ENCODE peak calls at places on chromosomes 5 and 9, in four cellular contexts. E is K562, S is adrenal gland, T is tibial nerve. Y is an unnamed sample. For H3K27me3, the result is how much of the 10 kb centered on the place peaks cover.

GRCh38 chr5:142816577-142816976 is 46.4 kb downstream of the ARHGAP26 start:
- DNase-seq in E (no peak), S (peak), T (peak), Y (no peak)

GRCh38 chr5:98110791-98111190 is 662.7 kb upstream of the RGMB start:
- DNase-seq in E (no peak), S (no peak), T (no peak), Y (no peak)

GRCh38 chr5:65307088-65307487 is 174.6 kb downstream of the ADAMTS6 start:
- DNase-seq in E (no peak), S (no peak), T (no peak), Y (no peak)

GRCh38 chr9:68979538-68980314 is 34.2 kb downstream of the PRKACG start:
- DNase-seq in E (no peak), S (no peak), T (no peak), Y (no peak)

GRCh38 chr9:103530934-103531333 is 535.8 kb downstream of the CYLC2 start:
- DNase-seq in E (no peak), S (no peak), T (no peak), Y (no peak)

GRCh38 chr5:36304095-36304494 is 2.4 kb upstream of the RANBP3L start:
- DNase-seq in E (no peak), S (peak), T (no peak), Y (no peak)

GRCh38 chr9:114775121-114775520 is 30.7 kb downstream of the TNFSF15 start:
- DNase-seq in E (no peak), S (no peak), T (no peak), Y (no peak)

GRCh38 chr5:78182838-78183237 is 111.7 kb downstream of the AP3B1 start:
- DNase-seq in E (peak), S (no peak), T (no peak), Y (no peak)

GRCh38 chr5:122351416-122352157 is 39.5 kb downstream of the SNCAIP start:
- DNase-seq in E (no peak), S (no peak), T (no peak), Y (no peak)

GRCh38 chr5:175162036-175162435 is 281.9 kb downstream of the DRD1 start:
- DNase-seq in E (no peak), S (no peak), T (no peak), Y (no peak)
- H3K27me3 ChIP-seq in E (under half), S (under half), T (under half), Y (under half)

DNA sequence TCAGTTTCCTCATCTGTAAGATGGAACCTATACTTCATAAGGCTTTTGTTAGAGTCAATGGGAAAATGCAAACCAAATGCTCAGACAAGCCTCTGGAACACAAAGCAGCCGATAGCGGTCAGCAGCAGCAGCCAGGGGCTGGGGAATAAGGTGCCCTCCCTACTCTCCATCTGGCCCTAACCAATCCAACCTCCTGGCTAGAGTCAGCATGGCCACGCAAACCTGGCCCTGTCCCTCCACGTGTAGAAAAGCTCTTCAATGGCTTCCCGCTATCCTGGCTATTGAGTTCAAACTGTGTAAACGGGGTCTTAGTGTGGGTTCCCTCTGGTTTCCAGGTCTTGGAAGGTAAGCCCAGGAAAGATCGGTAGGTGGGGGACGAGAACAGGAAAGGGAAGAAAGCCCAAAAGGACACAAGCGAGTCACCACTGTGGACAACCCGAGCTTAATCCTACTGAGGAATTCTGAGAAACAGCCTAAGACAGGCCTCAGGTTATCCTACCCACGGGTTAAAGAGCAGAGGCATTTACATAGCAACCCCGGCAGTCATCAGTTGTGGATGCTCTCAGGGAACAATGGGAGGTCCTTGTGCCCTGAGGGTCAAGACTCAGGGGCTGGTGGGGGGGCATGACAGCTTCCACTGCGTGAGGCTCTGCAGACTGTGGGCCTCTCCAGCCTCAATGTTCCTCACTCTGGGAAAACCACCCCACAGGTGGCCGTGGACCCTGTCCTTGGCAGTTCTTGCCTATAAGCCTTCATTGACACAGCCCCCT is 30.9 kb downstream of the FABP6 start:
- DNase-seq in E (no peak), S (no peak), T (no peak), Y (no peak)
- H3K27ac ChIP-seq in E (no peak), S (no peak), T (no peak), Y (no peak)

DNA sequence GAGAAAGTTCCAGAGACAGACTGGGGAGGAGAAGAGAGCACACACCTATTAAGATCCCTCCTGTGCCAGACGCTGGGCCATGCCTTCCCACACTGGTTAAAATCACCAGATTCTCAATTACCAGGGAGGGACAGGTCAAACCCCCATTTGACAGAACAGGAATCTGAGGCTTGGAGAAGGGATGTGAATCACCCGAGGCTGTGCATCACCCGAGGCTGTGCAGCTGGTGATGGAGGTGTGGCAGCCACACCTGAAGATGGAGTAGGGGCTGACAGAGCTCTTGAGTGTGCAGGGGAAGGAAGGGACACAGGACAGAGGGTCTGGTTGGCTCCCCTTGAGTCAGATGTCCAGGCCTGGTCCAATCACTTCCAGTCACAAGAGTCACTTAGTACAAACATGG is 70.6 kb downstream of the LMX1B start:
- DNase-seq in E (no peak), S (no peak), T (no peak), Y (no peak)
- TF ChIP-seq POLR2A in E (no peak), S (no peak), T (no peak), Y (no peak)

DNA sequence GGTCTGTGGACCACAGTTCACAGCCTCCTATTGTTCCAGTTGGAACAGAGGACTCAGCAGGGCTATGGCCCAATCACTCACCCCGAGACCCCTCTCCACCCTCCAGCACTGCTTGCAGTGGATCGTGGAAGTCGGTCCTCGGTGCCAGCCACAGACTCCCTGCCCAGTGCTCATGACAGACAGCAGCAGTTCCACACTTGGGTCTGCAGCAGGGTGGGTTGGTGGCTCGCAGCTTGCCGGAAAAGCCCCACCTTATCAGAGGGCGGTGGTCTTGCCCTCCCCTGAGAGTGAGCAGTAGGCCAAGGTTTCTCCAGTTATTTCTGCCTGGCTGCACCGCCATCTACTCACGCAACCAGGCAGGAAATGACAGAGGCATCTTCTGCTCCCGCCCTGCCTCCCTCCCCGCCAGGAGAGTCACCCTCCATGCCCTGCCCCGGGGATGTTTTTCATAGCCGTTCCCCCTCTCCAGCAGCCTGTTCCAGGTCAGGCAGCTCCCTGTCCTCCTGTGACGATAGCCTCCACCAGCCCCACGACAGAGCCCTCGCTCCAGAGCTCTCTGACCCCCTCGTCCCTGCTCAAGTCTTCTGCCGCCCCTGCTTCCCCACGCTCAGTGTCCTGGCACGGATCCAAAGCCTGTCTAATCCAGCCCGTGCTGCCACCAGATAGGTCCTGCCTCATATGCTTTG is 34.5 kb downstream of the UNC5A start:
- DNase-seq in E (no peak), S (peak), T (no peak), Y (no peak)
- H3K27me3 ChIP-seq in E (half or more), S (under half), T (under half), Y (under half)

DNA sequence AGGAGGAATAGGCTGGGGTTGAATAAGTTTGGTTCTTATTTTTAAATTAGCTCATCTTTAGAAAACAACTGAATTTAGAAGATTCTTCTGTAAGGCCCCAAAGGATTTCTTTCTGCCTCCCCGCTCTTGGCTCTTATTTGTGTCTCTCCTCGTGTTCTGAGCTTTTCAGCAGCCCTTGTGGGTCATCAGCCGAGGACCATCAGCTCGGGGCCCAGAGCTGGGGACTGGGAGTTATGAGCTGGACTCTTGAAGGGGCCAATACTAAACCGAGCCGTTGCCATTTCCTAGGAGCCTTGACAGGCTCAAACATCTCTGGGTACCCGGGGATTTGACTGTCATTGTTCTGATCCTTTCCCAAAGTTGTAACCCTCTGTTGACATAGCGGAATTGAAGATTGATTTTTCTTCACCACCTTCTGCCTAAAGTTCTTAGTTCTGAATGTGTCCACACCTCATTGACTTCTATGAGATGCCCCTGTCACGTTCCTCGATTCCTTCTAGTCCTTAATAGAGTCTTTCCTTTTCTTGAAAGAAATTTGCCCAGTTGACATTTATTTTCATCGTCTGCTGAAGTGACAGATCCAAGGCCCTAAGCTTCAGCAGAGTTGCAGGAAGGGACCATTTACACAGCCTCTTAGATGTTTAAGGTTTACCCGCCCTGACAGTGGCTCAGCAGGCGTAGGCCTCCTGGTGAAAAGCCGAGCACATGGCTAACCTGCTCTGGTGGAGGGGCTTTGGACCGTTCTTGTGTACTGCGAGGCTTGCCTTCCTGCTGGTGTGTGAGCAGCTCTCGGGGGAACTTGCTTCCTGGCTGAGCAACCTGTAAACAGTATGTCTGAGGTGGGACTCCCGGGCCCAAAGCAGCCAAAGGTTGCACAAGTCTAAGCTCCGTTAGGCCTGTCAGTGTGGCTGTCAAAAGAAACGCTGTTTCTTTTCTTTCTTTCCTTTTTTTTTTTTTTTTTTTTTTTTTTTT is 24.0 kb downstream of the ABL1 start:
- DNase-seq in E (no peak), S (no peak), T (no peak), Y (no peak)
- H3K27ac ChIP-seq in E (no peak), S (no peak), T (peak), Y (peak)

GRCh38 chr5:95899040-95899439 is 62.6 kb downstream of the ELL2 start:
- DNase-seq in E (no peak), S (no peak), T (no peak), Y (no peak)
- TF ChIP-seq POLR2A in E (no peak), S (no peak), T (no peak), Y (no peak)

GRCh38 chr9:130498298-130498917 is 53.6 kb downstream of the ASS1 start:
- DNase-seq in E (peak), S (peak), T (no peak), Y (no peak)

GRCh38 chr9:130499804-130500263 is 55.1 kb downstream of the ASS1 start:
- DNase-seq in E (no peak), S (peak), T (no peak), Y (peak)

GRCh38 chr9:130501645-130502044 is 56.9 kb downstream of the ASS1 start:
- DNase-seq in E (peak), S (no peak), T (no peak), Y (no peak)

GRCh38 chr9:130498918-130499698 is 54.3 kb downstream of the ASS1 start:
- DNase-seq in E (no peak), S (peak), T (no peak), Y (no peak)

DNA sequence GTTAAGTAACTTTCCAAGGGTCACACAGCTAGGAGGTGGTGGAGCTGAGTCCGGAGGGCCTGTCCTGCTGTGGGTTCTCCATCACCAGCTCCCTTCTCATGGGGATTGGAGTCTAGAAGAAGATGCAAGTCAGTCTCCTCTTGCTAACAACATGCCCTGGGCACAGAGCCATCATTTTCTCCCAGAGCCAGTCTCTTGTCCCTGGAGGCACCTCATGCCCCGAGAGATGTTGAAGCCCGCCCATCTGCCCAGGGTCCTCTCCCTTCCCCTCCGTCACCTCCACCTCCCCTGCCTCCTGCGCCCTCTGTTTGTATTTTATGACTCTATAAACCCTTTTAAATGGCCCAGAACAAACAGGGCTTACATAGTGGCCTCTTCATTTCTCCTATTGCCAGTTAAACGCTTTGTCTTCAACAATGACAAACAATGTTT is 55.6 kb downstream of the ASS1 start:
- DNase-seq in E (no peak), S (peak), T (no peak), Y (peak)
- H3K27me3 ChIP-seq in E (under half), S (under half), T (under half), Y (under half)

DNA sequence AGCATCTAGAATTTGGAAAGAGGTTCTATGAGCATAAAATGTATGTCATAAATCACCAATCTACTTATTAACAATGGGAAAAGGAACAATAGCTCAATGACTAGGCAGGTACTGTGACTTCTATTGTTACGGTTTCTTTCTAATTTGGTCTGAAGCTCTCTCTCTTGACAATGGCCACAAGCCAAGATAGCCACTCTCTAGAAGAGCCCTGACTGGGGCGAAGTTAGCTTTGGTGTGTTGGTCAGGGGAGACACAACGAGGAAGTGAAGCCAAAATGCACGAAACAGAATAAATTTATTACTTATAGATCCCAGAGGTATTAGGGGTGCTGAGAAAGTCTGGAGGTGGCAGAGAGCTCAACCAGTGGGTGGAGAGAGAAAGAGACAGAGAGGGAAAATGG is 9.4 kb upstream of the RAD23B start:
- DNase-seq in E (no peak), S (no peak), T (no peak), Y (no peak)
- H3K27ac ChIP-seq in E (no peak), S (no peak), T (no peak), Y (no peak)

GRCh38 chr5:14584848-14585247 is 3.3 kb downstream of the OTULINL start:
- DNase-seq in E (no peak), S (no peak), T (no peak), Y (no peak)

GRCh38 chr5:14581333-14581890 is at the start of gene OTULINL:
- DNase-seq in E (peak), S (peak), T (peak), Y (peak)

GRCh38 chr5:14580037-14581034 is 1.3 kb upstream of the OTULINL start:
- DNase-seq in E (no peak), S (no peak), T (no peak), Y (no peak)

GRCh38 chr5:14582797-14583137 is 1.2 kb downstream of the OTULINL start:
- DNase-seq in E (no peak), S (no peak), T (no peak), Y (no peak)

GRCh38 chr5:14581891-14582796 is 552 bp downstream of the OTULINL start:
- DNase-seq in E (no peak), S (peak), T (peak), Y (peak)
- TF ChIP-seq POLR2A in E (no peak), S (peak), T (no peak), Y (peak)

Y was measured in body of pancreas.